ENCODE peak calls at places on chromosome 7, in ten cellular contexts. One of them, this sample, is unnamed.

GRCh38 chr7:37385787-37386186 is 62.9 kb downstream of the ELMO1 start:
- DNase-seq in HCT116: no peak
- DNase-seq in activated CD4-positive, alpha-beta T cell treated with anti-CD3 and anti-CD28 coated beads for 24 hours: no peak
- DNase-seq in right lobe of liver: no peak
- DNase-seq in epithelial cell of proximal tubule: no peak
- DNase-seq in pancreas: no peak
- DNase-seq in anterior cingulate cortex: no peak
- DNase-seq in right atrium auricular region: peak
- DNase-seq in ELR: no peak
- DNase-seq in ACHN: no peak
- DNase-seq in this sample: no peak

GRCh38 chr7:136947347-136947746 is 78.9 kb downstream of the CHRM2 start:
- DNase-seq in right lobe of liver: no peak
- DNase-seq in activated CD4-positive, alpha-beta T cell treated with anti-CD3 and anti-CD28 coated beads for 24 hours: no peak
- DNase-seq in right atrium auricular region: no peak
- DNase-seq in ACHN: no peak
- DNase-seq in ELR: peak
- DNase-seq in anterior cingulate cortex: no peak
- DNase-seq in HCT116: no peak
- DNase-seq in epithelial cell of proximal tubule: no peak
- DNase-seq in pancreas: no peak
- DNase-seq in this sample: no peak

GRCh38 chr7:71414490-71414889 is 282.5 kb downstream of the GALNT17 start:
- DNase-seq in HCT116: no peak
- DNase-seq in ACHN: no peak
- DNase-seq in right atrium auricular region: no peak
- DNase-seq in pancreas: no peak
- DNase-seq in right lobe of liver: no peak
- DNase-seq in anterior cingulate cortex: peak
- DNase-seq in epithelial cell of proximal tubule: no peak
- DNase-seq in activated CD4-positive, alpha-beta T cell treated with anti-CD3 and anti-CD28 coated beads for 24 hours: no peak
- DNase-seq in ELR: no peak
- DNase-seq in this sample: no peak

GRCh38 chr7:80829527-80829926 is 89.3 kb downstream of the SEMA3C start:
- DNase-seq in HCT116: no peak
- DNase-seq in right atrium auricular region: no peak
- DNase-seq in activated CD4-positive, alpha-beta T cell treated with anti-CD3 and anti-CD28 coated beads for 24 hours: no peak
- DNase-seq in epithelial cell of proximal tubule: no peak
- DNase-seq in pancreas: no peak
- DNase-seq in right lobe of liver: no peak
- DNase-seq in anterior cingulate cortex: no peak
- DNase-seq in ACHN: no peak
- DNase-seq in ELR: peak
- DNase-seq in this sample: no peak

GRCh38 chr7:131011437-131011752 is 277.4 kb upstream of the KLF14 start:
- DNase-seq in epithelial cell of proximal tubule: no peak
- DNase-seq in activated CD4-positive, alpha-beta T cell treated with anti-CD3 and anti-CD28 coated beads for 24 hours: no peak
- DNase-seq in ELR: no peak
- DNase-seq in HCT116: no peak
- DNase-seq in anterior cingulate cortex: peak
- DNase-seq in ACHN: no peak
- DNase-seq in right atrium auricular region: no peak
- DNase-seq in right lobe of liver: no peak
- DNase-seq in pancreas: peak
- DNase-seq in this sample: no peak

GRCh38 chr7:77766801-77767605 is 31.2 kb downstream of the TMEM60 start:
- DNase-seq in right atrium auricular region: no peak
- DNase-seq in activated CD4-positive, alpha-beta T cell treated with anti-CD3 and anti-CD28 coated beads for 24 hours: no peak
- DNase-seq in ACHN: no peak
- DNase-seq in ELR: no peak
- DNase-seq in epithelial cell of proximal tubule: no peak
- DNase-seq in HCT116: no peak
- DNase-seq in anterior cingulate cortex: no peak
- DNase-seq in right lobe of liver: no peak
- DNase-seq in pancreas: no peak
- DNase-seq in this sample: no peak

GRCh38 chr7:44411306-44411705 is 79.2 kb downstream of the NUDCD3 start:
- DNase-seq in HCT116: no peak
- DNase-seq in pancreas: no peak
- DNase-seq in ELR: no peak
- DNase-seq in activated CD4-positive, alpha-beta T cell treated with anti-CD3 and anti-CD28 coated beads for 24 hours: no peak
- DNase-seq in anterior cingulate cortex: no peak
- DNase-seq in right atrium auricular region: no peak
- DNase-seq in right lobe of liver: no peak
- DNase-seq in epithelial cell of proximal tubule: no peak
- DNase-seq in ACHN: no peak
- DNase-seq in this sample: no peak

GRCh38 chr7:30196408-30196807 is 61.6 kb downstream of the MTURN start:
- DNase-seq in ACHN: no peak
- DNase-seq in right atrium auricular region: no peak
- DNase-seq in ELR: peak
- DNase-seq in epithelial cell of proximal tubule: no peak
- DNase-seq in anterior cingulate cortex: no peak
- DNase-seq in pancreas: no peak
- DNase-seq in HCT116: no peak
- DNase-seq in right lobe of liver: no peak
- DNase-seq in activated CD4-positive, alpha-beta T cell treated with anti-CD3 and anti-CD28 coated beads for 24 hours: no peak
- DNase-seq in this sample: no peak

GRCh38 chr7:119562839-119563238 is 710.1 kb upstream of the KCND2 start:
- DNase-seq in epithelial cell of proximal tubule: no peak
- DNase-seq in ELR: no peak
- DNase-seq in pancreas: no peak
- DNase-seq in right atrium auricular region: no peak
- DNase-seq in right lobe of liver: no peak
- DNase-seq in HCT116: no peak
- DNase-seq in anterior cingulate cortex: no peak
- DNase-seq in activated CD4-positive, alpha-beta T cell treated with anti-CD3 and anti-CD28 coated beads for 24 hours: no peak
- DNase-seq in ACHN: no peak
- DNase-seq in this sample: no peak

This sample was measured in GM18507.